ENCODE peak calls at places on chromosomes 7 and 10, in four cellular contexts. R is HS-27A, X is T-helper 1 cell, E is GDM1. Y is an unnamed sample.

GRCh38 chr7:27171636-27172387 is 2.3 kb downstream of the HOXA10 start:
- DNase-seq in R (no peak), X (no peak), E (no peak), Y (peak; percentile 43)

GRCh38 chr10:120788756-120789155 is 62.4 kb upstream of the WDR11 start:
- DNase-seq in R (no peak), X (no peak), E (no peak), Y (no peak)

GRCh38 chr10:122974034-122974433 is 6.2 kb upstream of the PSTK start:
- DNase-seq in R (no peak), E (no peak), X (no peak), Y (no peak)

GRCh38 chr10:28714401-28715053 is 37.2 kb downstream of the BAMBI start:
- DNase-seq in X (no peak), E (no peak), R (no peak), Y (no peak)

GRCh38 chr10:32887481-32887880 is 70.5 kb downstream of the ITGB1 start:
- DNase-seq in E (no peak), X (no peak), R (no peak), Y (no peak)

GRCh38 chr7:99894738-99895137 is 17.9 kb upstream of the OR2AE1 start:
- DNase-seq in E (no peak), R (no peak), X (no peak), Y (no peak)

GRCh38 chr10:60661627-60662026 is 116.7 kb upstream of the CDK1 start:
- DNase-seq in X (no peak), E (no peak), R (peak; percentile 61), Y (no peak)

GRCh38 chr10:93445978-93446720 is 36.0 kb downstream of the MYOF start:
- DNase-seq in E (no peak), R (no peak), X (no peak), Y (no peak)

GRCh38 chr7:94190599-94191061 is 186.5 kb upstream of the BET1 start:
- DNase-seq in X (no peak), R (peak; percentile 88), E (no peak), Y (peak; percentile 88)

GRCh38 chr10:36675458-36675880 is 449.9 kb upstream of the ANKRD30A start:
- DNase-seq in R (peak; percentile 61), X (no peak), E (no peak), Y (peak; percentile 28)

GRCh38 chr10:33134011-33134751 is 176.2 kb upstream of the ITGB1 start:
- DNase-seq in X (peak; percentile 36), R (no peak), E (no peak), Y (no peak)

GRCh38 chr7:26630361-26630760 is 234.0 kb downstream of the SKAP2 start:
- DNase-seq in E (no peak), X (no peak), R (no peak), Y (no peak)

GRCh38 chr7:113915991-113916390 is 2.8 kb downstream of the PPP1R3A start:
- DNase-seq in X (no peak), E (no peak), R (no peak), Y (no peak)

GRCh38 chr10:77578583-77579227 is 58.9 kb downstream of the KCNMA1 start:
- DNase-seq in R (no peak), E (no peak), X (no peak), Y (no peak)

GRCh38 chr7:29875741-29876140 is 69.4 kb downstream of the WIPF3 start:
- DNase-seq in E (no peak), X (no peak), R (no peak), Y (no peak)

GRCh38 chr10:100401631-100402328 is 54.7 kb downstream of the SCD start:
- DNase-seq in E (no peak), R (no peak), X (no peak), Y (no peak)

GRCh38 chr7:92276486-92276885 is 30.7 kb downstream of the ANKIB1 start:
- DNase-seq in X (no peak), R (no peak), E (no peak), Y (no peak)

GRCh38 chr7:16028103-16028502 is 341.6 kb upstream of the MEOX2 start:
- DNase-seq in X (no peak), E (no peak), R (peak; percentile 22), Y (peak; percentile 82)

GRCh38 chr7:8255680-8256656 is 6.0 kb downstream of the ICA1 start:
- DNase-seq in E (no peak), X (no peak), R (no peak), Y (no peak)

GRCh38 chr7:94303736-94304135 is 91.0 kb upstream of the COL1A2 start:
- DNase-seq in E (no peak), R (no peak), X (no peak), Y (no peak)

GRCh38 chr7:157601530-157601929 is 264.7 kb downstream of the DNAJB6 start:
- DNase-seq in X (no peak), R (no peak), E (no peak), Y (no peak)

GRCh38 chr7:92720604-92721350 is 115.6 kb downstream of the CDK6 start:
- DNase-seq in E (no peak), R (no peak), X (no peak), Y (no peak)

GRCh38 chr7:121406866-121407439 is 10.8 kb upstream of the FAM3C start:
- DNase-seq in E (no peak), R (no peak), X (no peak), Y (no peak)

GRCh38 chr7:18698258-18698734 is 202.7 kb downstream of the HDAC9 start:
- DNase-seq in E (no peak), X (no peak), R (no peak), Y (no peak)

Y was measured in HS-5.